ENCODE peak calls at places on chromosomes 12 and 14, in seven cellular contexts. One of them, this sample, is unnamed.

GRCh38 chr14:76997257-76997970 is 31.1 kb downstream of the IRF2BPL start:
- DNase-seq in mesendoderm: peak
- DNase-seq in trophoblast cell: peak
- DNase-seq in IMR-90: peak
- DNase-seq in H1: no peak
- DNase-seq in mesenchymal stem cell: no peak
- DNase-seq in neuronal stem cell: no peak
- DNase-seq in this sample: no peak

GRCh38 chr12:54563787-54564186 is 14.4 kb downstream of the PDE1B start:
- DNase-seq in mesenchymal stem cell: no peak
- DNase-seq in mesendoderm: no peak
- DNase-seq in neuronal stem cell: no peak
- DNase-seq in trophoblast cell: no peak
- DNase-seq in H1: no peak
- DNase-seq in IMR-90: no peak
- DNase-seq in this sample: no peak

GRCh38 chr12:58961906-58962305 is 41.6 kb upstream of the LRIG3 start:
- DNase-seq in mesenchymal stem cell: peak
- DNase-seq in mesendoderm: no peak
- DNase-seq in IMR-90: peak
- DNase-seq in trophoblast cell: no peak
- DNase-seq in neuronal stem cell: no peak
- DNase-seq in H1: no peak
- DNase-seq in this sample: no peak

GRCh38 chr14:76346391-76347160 is 29.4 kb upstream of the ESRRB start:
- DNase-seq in mesenchymal stem cell: no peak
- DNase-seq in mesendoderm: no peak
- DNase-seq in H1: no peak
- DNase-seq in IMR-90: no peak
- DNase-seq in neuronal stem cell: no peak
- DNase-seq in trophoblast cell: no peak
- DNase-seq in this sample: no peak

GRCh38 chr12:93886533-93887511 is 209.6 kb downstream of the CRADD start:
- DNase-seq in neuronal stem cell: no peak
- DNase-seq in mesendoderm: no peak
- DNase-seq in H1: no peak
- DNase-seq in IMR-90: peak
- DNase-seq in mesenchymal stem cell: peak
- DNase-seq in trophoblast cell: no peak
- DNase-seq in this sample: no peak

GRCh38 chr12:45703942-45704341 is 25.6 kb upstream of the ARID2 start:
- DNase-seq in mesenchymal stem cell: no peak
- DNase-seq in trophoblast cell: no peak
- DNase-seq in neuronal stem cell: no peak
- DNase-seq in H1: no peak
- DNase-seq in mesendoderm: no peak
- DNase-seq in IMR-90: peak
- DNase-seq in this sample: no peak

GRCh38 chr14:36167431-36167830 is 9.1 kb downstream of the PTCSC3 start:
- DNase-seq in IMR-90: no peak
- DNase-seq in H1: no peak
- DNase-seq in trophoblast cell: no peak
- DNase-seq in mesenchymal stem cell: no peak
- DNase-seq in neuronal stem cell: no peak
- DNase-seq in mesendoderm: peak
- DNase-seq in this sample: no peak

GRCh38 chr12:122963928-122964240 is 2.4 kb downstream of the ABCB9 start:
- DNase-seq in mesenchymal stem cell: no peak
- DNase-seq in H1: no peak
- DNase-seq in trophoblast cell: no peak
- DNase-seq in mesendoderm: no peak
- DNase-seq in neuronal stem cell: no peak
- DNase-seq in IMR-90: peak
- DNase-seq in this sample: peak

GRCh38 chr14:71408362-71409035 is 501.2 kb downstream of the PCNX1 start:
- DNase-seq in trophoblast cell: no peak
- DNase-seq in neuronal stem cell: no peak
- DNase-seq in mesendoderm: peak
- DNase-seq in mesenchymal stem cell: peak
- DNase-seq in H1: no peak
- DNase-seq in IMR-90: peak
- DNase-seq in this sample: no peak

GRCh38 chr12:116465892-116466291 is 93.3 kb upstream of the MAP1LC3B2 start:
- DNase-seq in mesenchymal stem cell: no peak
- DNase-seq in mesendoderm: peak
- DNase-seq in trophoblast cell: no peak
- DNase-seq in H1: no peak
- DNase-seq in IMR-90: no peak
- DNase-seq in neuronal stem cell: no peak
- DNase-seq in this sample: no peak

GRCh38 chr12:1273051-1273450 is 282.0 kb downstream of the ERC1 start:
- DNase-seq in mesenchymal stem cell: no peak
- DNase-seq in trophoblast cell: no peak
- DNase-seq in neuronal stem cell: no peak
- DNase-seq in IMR-90: peak
- DNase-seq in H1: no peak
- DNase-seq in mesendoderm: no peak
- DNase-seq in this sample: no peak

GRCh38 chr12:85688837-85689236 is 147.4 kb downstream of the RASSF9 start:
- DNase-seq in trophoblast cell: peak
- DNase-seq in neuronal stem cell: no peak
- DNase-seq in H1: no peak
- DNase-seq in mesendoderm: no peak
- DNase-seq in IMR-90: no peak
- DNase-seq in mesenchymal stem cell: no peak
- DNase-seq in this sample: no peak

GRCh38 chr12:59972941-59973340 is 377.1 kb downstream of the SLC16A7 start:
- DNase-seq in H1: no peak
- DNase-seq in mesendoderm: peak
- DNase-seq in mesenchymal stem cell: peak
- DNase-seq in IMR-90: peak
- DNase-seq in trophoblast cell: no peak
- DNase-seq in neuronal stem cell: no peak
- DNase-seq in this sample: no peak

GRCh38 chr12:130164216-130164542 is 1.9 kb downstream of the FZD10 start:
- DNase-seq in H1: no peak
- DNase-seq in IMR-90: no peak
- DNase-seq in neuronal stem cell: no peak
- DNase-seq in trophoblast cell: no peak
- DNase-seq in mesendoderm: no peak
- DNase-seq in mesenchymal stem cell: no peak
- DNase-seq in this sample: no peak
- H2AK5ac ChIP-seq in H1: peak
- H2AK5ac ChIP-seq in IMR-90: no peak
- H2AK5ac ChIP-seq in neuronal stem cell: no peak
- H2AK5ac ChIP-seq in trophoblast cell: no peak
- H2AK5ac ChIP-seq in mesendoderm: no peak
- H2AK5ac ChIP-seq in mesenchymal stem cell: no peak
- H2AK5ac ChIP-seq in this sample: no peak

GRCh38 chr12:89695100-89695499 is 13.5 kb downstream of the ATP2B1 start:
- DNase-seq in H1: no peak
- DNase-seq in mesenchymal stem cell: peak
- DNase-seq in neuronal stem cell: no peak
- DNase-seq in IMR-90: peak
- DNase-seq in trophoblast cell: no peak
- DNase-seq in mesendoderm: no peak
- DNase-seq in this sample: no peak
- H2AK5ac ChIP-seq in H1: no peak
- H2AK5ac ChIP-seq in mesenchymal stem cell: no peak
- H2AK5ac ChIP-seq in neuronal stem cell: no peak
- H2AK5ac ChIP-seq in IMR-90: no peak
- H2AK5ac ChIP-seq in trophoblast cell: no peak
- H2AK5ac ChIP-seq in mesendoderm: no peak
- H2AK5ac ChIP-seq in this sample: no peak

DNA sequence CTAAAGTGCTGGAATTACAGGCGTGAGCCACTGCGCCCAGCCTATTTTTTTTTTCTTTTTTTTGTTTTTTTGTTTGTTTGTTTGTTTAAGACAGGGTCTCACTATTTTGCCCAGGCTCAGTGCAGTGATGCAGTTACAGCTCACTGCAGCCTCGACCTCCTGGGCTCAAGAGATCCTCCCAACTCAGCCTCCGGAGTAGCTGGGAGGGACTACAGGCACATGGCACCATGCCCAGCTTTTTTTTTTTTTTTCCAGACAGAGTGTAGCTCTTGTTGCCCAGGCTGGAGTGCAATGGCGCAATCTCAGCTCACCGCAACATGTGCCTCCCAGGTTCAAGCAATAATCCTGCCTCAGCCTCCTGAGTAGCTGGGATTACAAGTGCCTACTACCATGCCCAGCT is 5.8 kb upstream of the ITFG2 start:
- DNase-seq in mesenchymal stem cell: no peak
- DNase-seq in neuronal stem cell: no peak
- DNase-seq in IMR-90: no peak
- DNase-seq in mesendoderm: no peak
- DNase-seq in trophoblast cell: no peak
- DNase-seq in H1: no peak
- DNase-seq in this sample: no peak
- H2AK5ac ChIP-seq in mesenchymal stem cell: no peak
- H2AK5ac ChIP-seq in neuronal stem cell: no peak
- H2AK5ac ChIP-seq in IMR-90: no peak
- H2AK5ac ChIP-seq in mesendoderm: no peak
- H2AK5ac ChIP-seq in trophoblast cell: no peak
- H2AK5ac ChIP-seq in H1: no peak
- H2AK5ac ChIP-seq in this sample: no peak

GRCh38 chr12:47190271-47190750 is 110.6 kb upstream of the AMIGO2 start:
- DNase-seq in trophoblast cell: no peak
- DNase-seq in mesenchymal stem cell: no peak
- DNase-seq in neuronal stem cell: no peak
- DNase-seq in mesendoderm: peak
- DNase-seq in H1: no peak
- DNase-seq in IMR-90: peak
- DNase-seq in this sample: no peak

GRCh38 chr12:47189753-47190152 is 110.0 kb upstream of the AMIGO2 start:
- DNase-seq in trophoblast cell: no peak
- DNase-seq in mesenchymal stem cell: no peak
- DNase-seq in IMR-90: no peak
- DNase-seq in neuronal stem cell: no peak
- DNase-seq in mesendoderm: no peak
- DNase-seq in H1: no peak
- DNase-seq in this sample: peak

GRCh38 chr12:47188576-47189441 is 109.0 kb upstream of the AMIGO2 start:
- DNase-seq in mesendoderm: no peak
- DNase-seq in IMR-90: peak
- DNase-seq in trophoblast cell: no peak
- DNase-seq in neuronal stem cell: no peak
- DNase-seq in H1: no peak
- DNase-seq in mesenchymal stem cell: peak
- DNase-seq in this sample: no peak

GRCh38 chr12:47192046-47192445 is 112.3 kb upstream of the AMIGO2 start:
- DNase-seq in trophoblast cell: no peak
- DNase-seq in neuronal stem cell: no peak
- DNase-seq in mesendoderm: no peak
- DNase-seq in mesenchymal stem cell: no peak
- DNase-seq in H1: no peak
- DNase-seq in IMR-90: no peak
- DNase-seq in this sample: no peak

DNA sequence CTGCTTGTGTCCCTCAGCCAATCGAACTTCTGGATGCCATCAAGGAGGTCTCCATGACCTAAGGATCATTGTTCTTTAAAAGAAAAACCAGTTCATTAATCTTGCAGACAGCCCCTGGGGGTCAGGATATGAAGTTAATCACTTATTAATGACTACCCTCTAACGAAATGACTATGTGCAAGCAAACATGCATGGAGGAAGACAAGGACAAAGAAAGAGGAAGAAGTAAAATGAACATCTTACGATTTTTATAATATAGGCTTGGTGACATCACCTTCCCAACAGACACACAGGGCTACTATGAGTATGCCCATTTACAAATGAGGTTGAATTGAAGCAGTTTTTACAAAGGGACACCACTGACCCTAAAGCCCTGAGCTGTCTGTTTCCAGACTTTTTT is 111.1 kb upstream of the AMIGO2 start:
- DNase-seq in neuronal stem cell: no peak
- DNase-seq in IMR-90: no peak
- DNase-seq in trophoblast cell: no peak
- DNase-seq in H1: no peak
- DNase-seq in mesenchymal stem cell: no peak
- DNase-seq in mesendoderm: no peak
- DNase-seq in this sample: no peak
- H2AK5ac ChIP-seq in neuronal stem cell: no peak
- H2AK5ac ChIP-seq in IMR-90: no peak
- H2AK5ac ChIP-seq in trophoblast cell: no peak
- H2AK5ac ChIP-seq in H1: no peak
- H2AK5ac ChIP-seq in mesenchymal stem cell: no peak
- H2AK5ac ChIP-seq in mesendoderm: no peak
- H2AK5ac ChIP-seq in this sample: no peak

GRCh38 chr12:23757541-23757962 is 191.9 kb downstream of the SOX5 start:
- DNase-seq in mesenchymal stem cell: no peak
- DNase-seq in H1: no peak
- DNase-seq in mesendoderm: peak
- DNase-seq in neuronal stem cell: peak
- DNase-seq in IMR-90: no peak
- DNase-seq in trophoblast cell: no peak
- DNase-seq in this sample: peak
- H2AK5ac ChIP-seq in mesenchymal stem cell: no peak
- H2AK5ac ChIP-seq in H1: no peak
- H2AK5ac ChIP-seq in mesendoderm: no peak
- H2AK5ac ChIP-seq in neuronal stem cell: no peak
- H2AK5ac ChIP-seq in IMR-90: no peak
- H2AK5ac ChIP-seq in trophoblast cell: no peak
- H2AK5ac ChIP-seq in this sample: no peak

GRCh38 chr12:31588976-31589375 is 2.0 kb downstream of the DENND5B start:
- DNase-seq in mesendoderm: no peak
- DNase-seq in trophoblast cell: no peak
- DNase-seq in H1: no peak
- DNase-seq in neuronal stem cell: no peak
- DNase-seq in mesenchymal stem cell: peak
- DNase-seq in IMR-90: no peak
- DNase-seq in this sample: no peak

GRCh38 chr12:31591308-31591901 is 469 bp upstream of the DENND5B start:
- DNase-seq in mesenchymal stem cell: peak
- DNase-seq in neuronal stem cell: no peak
- DNase-seq in mesendoderm: peak
- DNase-seq in IMR-90: no peak
- DNase-seq in H1: no peak
- DNase-seq in trophoblast cell: no peak
- DNase-seq in this sample: peak

GRCh38 chr12:31589582-31589895 is 1.4 kb downstream of the DENND5B start:
- DNase-seq in mesendoderm: no peak
- DNase-seq in neuronal stem cell: no peak
- DNase-seq in trophoblast cell: no peak
- DNase-seq in H1: no peak
- DNase-seq in IMR-90: no peak
- DNase-seq in mesenchymal stem cell: no peak
- DNase-seq in this sample: no peak

GRCh38 chr12:31590730-31591307 is at the start of gene DENND5B:
- DNase-seq in mesendoderm: peak
- DNase-seq in trophoblast cell: peak
- DNase-seq in neuronal stem cell: peak
- DNase-seq in mesenchymal stem cell: peak
- DNase-seq in H1: peak
- DNase-seq in IMR-90: peak
- DNase-seq in this sample: peak

GRCh38 chr12:31589896-31590729 is 823 bp downstream of the DENND5B start:
- DNase-seq in mesenchymal stem cell: peak
- DNase-seq in trophoblast cell: peak
- DNase-seq in H1: peak
- DNase-seq in neuronal stem cell: peak
- DNase-seq in mesendoderm: peak
- DNase-seq in IMR-90: peak
- DNase-seq in this sample: peak
- H2AK5ac ChIP-seq in mesenchymal stem cell: no peak
- H2AK5ac ChIP-seq in trophoblast cell: no peak
- H2AK5ac ChIP-seq in H1: no peak
- H2AK5ac ChIP-seq in neuronal stem cell: peak
- H2AK5ac ChIP-seq in mesendoderm: no peak
- H2AK5ac ChIP-seq in IMR-90: no peak
- H2AK5ac ChIP-seq in this sample: no peak

GRCh38 chr12:95717336-95717928 is 73.1 kb downstream of the NTN4 start:
- DNase-seq in mesendoderm: no peak
- DNase-seq in IMR-90: no peak
- DNase-seq in trophoblast cell: no peak
- DNase-seq in H1: no peak
- DNase-seq in mesenchymal stem cell: no peak
- DNase-seq in neuronal stem cell: no peak
- DNase-seq in this sample: no peak
- H2AK5ac ChIP-seq in mesendoderm: no peak
- H2AK5ac ChIP-seq in IMR-90: no peak
- H2AK5ac ChIP-seq in trophoblast cell: no peak
- H2AK5ac ChIP-seq in H1: no peak
- H2AK5ac ChIP-seq in mesenchymal stem cell: no peak
- H2AK5ac ChIP-seq in neuronal stem cell: no peak
- H2AK5ac ChIP-seq in this sample: no peak

This sample was measured in H9.